ENCODE peak calls at places on chromosome 7, in ten cellular contexts. One of them, this sample, is unnamed.
A peak's percentile ranks its signal among the peaks of the same experiment; 100 is the strongest.

GRCh38 chr7:84548366-84549085 is 353.9 kb upstream of the SEMA3A start:
- DNase-seq in cardiac muscle cell: peak; percentile 25
- DNase-seq in fibroblast of pulmonary artery: peak; percentile 26
- DNase-seq in CD8-positive, alpha-beta T cell: no peak
- DNase-seq in epithelial cell of esophagus: no peak
- DNase-seq in AG04450: no peak
- DNase-seq in lower lobe of right lung: no peak
- DNase-seq in A673: peak; percentile 26
- DNase-seq in brain microvascular endothelial cell: peak; percentile 22
- DNase-seq in stomach: no peak
- DNase-seq in this sample: no peak

GRCh38 chr7:5334671-5335070 is 51.9 kb downstream of the SLC29A4 start:
- DNase-seq in brain microvascular endothelial cell: no peak
- DNase-seq in lower lobe of right lung: no peak
- DNase-seq in CD8-positive, alpha-beta T cell: no peak
- DNase-seq in AG04450: no peak
- DNase-seq in cardiac muscle cell: no peak
- DNase-seq in A673: no peak
- DNase-seq in fibroblast of pulmonary artery: no peak
- DNase-seq in stomach: no peak
- DNase-seq in epithelial cell of esophagus: no peak
- DNase-seq in this sample: no peak

GRCh38 chr7:16698200-16698910 is 52.4 kb downstream of the BZW2 start:
- DNase-seq in fibroblast of pulmonary artery: peak; percentile 23
- DNase-seq in brain microvascular endothelial cell: no peak
- DNase-seq in A673: no peak
- DNase-seq in epithelial cell of esophagus: no peak
- DNase-seq in stomach: no peak
- DNase-seq in cardiac muscle cell: no peak
- DNase-seq in CD8-positive, alpha-beta T cell: no peak
- DNase-seq in lower lobe of right lung: no peak
- DNase-seq in AG04450: no peak
- DNase-seq in this sample: no peak

GRCh38 chr7:6725003-6725402 is 18.3 kb upstream of the ZNF12 start:
- DNase-seq in CD8-positive, alpha-beta T cell: no peak
- DNase-seq in A673: no peak
- DNase-seq in stomach: no peak
- DNase-seq in cardiac muscle cell: no peak
- DNase-seq in AG04450: no peak
- DNase-seq in epithelial cell of esophagus: no peak
- DNase-seq in brain microvascular endothelial cell: no peak
- DNase-seq in fibroblast of pulmonary artery: no peak
- DNase-seq in lower lobe of right lung: peak; percentile 60
- DNase-seq in this sample: no peak

GRCh38 chr7:64872809-64873500 is 30.1 kb upstream of the ZNF273 start:
- DNase-seq in lower lobe of right lung: no peak
- DNase-seq in cardiac muscle cell: no peak
- DNase-seq in brain microvascular endothelial cell: no peak
- DNase-seq in fibroblast of pulmonary artery: no peak
- DNase-seq in stomach: peak; percentile 1
- DNase-seq in CD8-positive, alpha-beta T cell: no peak
- DNase-seq in A673: no peak
- DNase-seq in epithelial cell of esophagus: no peak
- DNase-seq in AG04450: no peak
- DNase-seq in this sample: no peak

GRCh38 chr7:21568762-21569161 is 25.9 kb downstream of the DNAH11 start:
- DNase-seq in stomach: no peak
- DNase-seq in brain microvascular endothelial cell: no peak
- DNase-seq in A673: peak; percentile 27
- DNase-seq in fibroblast of pulmonary artery: peak; percentile 15
- DNase-seq in AG04450: no peak
- DNase-seq in epithelial cell of esophagus: no peak
- DNase-seq in cardiac muscle cell: peak; percentile 22
- DNase-seq in lower lobe of right lung: no peak
- DNase-seq in CD8-positive, alpha-beta T cell: no peak
- DNase-seq in this sample: no peak

GRCh38 chr7:139620676-139621344 is 97.3 kb downstream of the CLEC2L start:
- DNase-seq in A673: peak; percentile 38
- DNase-seq in AG04450: no peak
- DNase-seq in CD8-positive, alpha-beta T cell: peak; percentile 24
- DNase-seq in lower lobe of right lung: no peak
- DNase-seq in fibroblast of pulmonary artery: peak; percentile 34
- DNase-seq in stomach: peak; percentile 44
- DNase-seq in epithelial cell of esophagus: peak; percentile 62
- DNase-seq in brain microvascular endothelial cell: no peak
- DNase-seq in cardiac muscle cell: peak; percentile 48
- DNase-seq in this sample: peak; percentile 31

GRCh38 chr7:18866359-18867036 is 250.9 kb downstream of the TWIST1 start:
- DNase-seq in AG04450: peak; percentile 98
- DNase-seq in CD8-positive, alpha-beta T cell: no peak
- DNase-seq in epithelial cell of esophagus: peak; percentile 100
- DNase-seq in fibroblast of pulmonary artery: peak; percentile 100
- DNase-seq in brain microvascular endothelial cell: peak; percentile 99
- DNase-seq in A673: peak; percentile 86
- DNase-seq in cardiac muscle cell: no peak
- DNase-seq in lower lobe of right lung: no peak
- DNase-seq in stomach: no peak
- DNase-seq in this sample: peak; percentile 71

GRCh38 chr7:102896585-102896984 is 16.2 kb upstream of the LRRC17 start:
- DNase-seq in stomach: no peak
- DNase-seq in A673: no peak
- DNase-seq in fibroblast of pulmonary artery: no peak
- DNase-seq in AG04450: no peak
- DNase-seq in cardiac muscle cell: no peak
- DNase-seq in epithelial cell of esophagus: no peak
- DNase-seq in lower lobe of right lung: no peak
- DNase-seq in CD8-positive, alpha-beta T cell: no peak
- DNase-seq in brain microvascular endothelial cell: no peak
- DNase-seq in this sample: no peak

GRCh38 chr7:155154586-155154985 is 84.5 kb downstream of the HTR5A start:
- DNase-seq in CD8-positive, alpha-beta T cell: no peak
- DNase-seq in lower lobe of right lung: no peak
- DNase-seq in brain microvascular endothelial cell: no peak
- DNase-seq in stomach: no peak
- DNase-seq in fibroblast of pulmonary artery: no peak
- DNase-seq in A673: no peak
- DNase-seq in AG04450: no peak
- DNase-seq in epithelial cell of esophagus: no peak
- DNase-seq in cardiac muscle cell: no peak
- DNase-seq in this sample: no peak

GRCh38 chr7:107995184-107996071 is 7.5 kb downstream of the LAMB1 start:
- DNase-seq in stomach: no peak
- DNase-seq in lower lobe of right lung: no peak
- DNase-seq in CD8-positive, alpha-beta T cell: no peak
- DNase-seq in cardiac muscle cell: peak; percentile 57
- DNase-seq in epithelial cell of esophagus: peak; percentile 69
- DNase-seq in A673: peak; percentile 98
- DNase-seq in brain microvascular endothelial cell: peak; percentile 97
- DNase-seq in AG04450: no peak
- DNase-seq in fibroblast of pulmonary artery: peak; percentile 90
- DNase-seq in this sample: no peak

DNA sequence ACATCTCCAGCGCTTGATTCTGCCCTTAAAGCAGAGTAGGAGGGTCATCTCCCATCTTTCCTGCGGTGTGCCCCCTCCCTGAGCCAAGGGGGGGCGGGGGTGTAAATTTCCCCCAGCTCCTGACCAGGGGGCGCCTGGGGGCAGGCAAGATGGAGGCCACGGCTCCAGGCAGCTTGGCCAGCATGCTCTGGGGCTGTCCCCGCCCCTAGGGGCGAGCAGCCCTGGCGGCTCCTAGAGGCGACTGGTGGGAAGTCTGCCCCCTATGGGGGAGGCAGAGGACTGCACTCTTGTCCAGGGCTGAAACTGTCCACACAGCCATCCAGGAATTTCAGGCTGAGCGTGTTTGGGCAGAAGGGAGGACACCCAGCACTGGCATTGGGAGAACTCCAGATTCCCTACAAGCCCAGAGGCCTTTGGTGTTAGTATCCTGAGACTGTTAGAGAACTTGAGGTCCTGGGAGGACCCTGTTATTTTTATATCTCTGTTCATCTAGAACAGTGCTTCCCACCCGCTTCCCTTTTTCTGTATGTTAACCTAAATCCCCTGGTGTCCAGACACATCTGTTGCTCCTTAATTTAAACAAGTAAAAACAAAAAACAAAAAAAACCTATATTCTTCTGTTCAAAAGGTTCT is 4.6 kb downstream of the STRA8 start:
- DNase-seq in A673: peak; percentile 24
- DNase-seq in epithelial cell of esophagus: peak; percentile 10
- DNase-seq in stomach: no peak
- DNase-seq in brain microvascular endothelial cell: no peak
- DNase-seq in lower lobe of right lung: no peak
- DNase-seq in fibroblast of pulmonary artery: no peak
- DNase-seq in cardiac muscle cell: no peak
- DNase-seq in CD8-positive, alpha-beta T cell: no peak
- DNase-seq in AG04450: no peak
- DNase-seq in this sample: no peak
- TF ChIP-seq CTCF in A673: peak; percentile 61
- TF ChIP-seq CTCF in epithelial cell of esophagus: peak; percentile 44
- TF ChIP-seq CTCF in stomach: no peak
- TF ChIP-seq CTCF in brain microvascular endothelial cell: peak; percentile 66
- TF ChIP-seq CTCF in lower lobe of right lung: no peak
- TF ChIP-seq CTCF in fibroblast of pulmonary artery: peak; percentile 34
- TF ChIP-seq CTCF in cardiac muscle cell: peak; percentile 37
- TF ChIP-seq CTCF in CD8-positive, alpha-beta T cell: no peak
- TF ChIP-seq CTCF in AG04450: peak; percentile 43
- TF ChIP-seq CTCF in this sample: no peak

GRCh38 chr7:66205736-66206080 is 574 bp downstream of the TPST1 start:
- DNase-seq in CD8-positive, alpha-beta T cell: no peak
- DNase-seq in lower lobe of right lung: no peak
- DNase-seq in A673: no peak
- DNase-seq in AG04450: no peak
- DNase-seq in cardiac muscle cell: no peak
- DNase-seq in brain microvascular endothelial cell: no peak
- DNase-seq in stomach: no peak
- DNase-seq in fibroblast of pulmonary artery: no peak
- DNase-seq in epithelial cell of esophagus: no peak
- DNase-seq in this sample: peak; percentile 28

GRCh38 chr7:66206116-66206908 is 1.2 kb downstream of the TPST1 start:
- DNase-seq in epithelial cell of esophagus: no peak
- DNase-seq in A673: no peak
- DNase-seq in brain microvascular endothelial cell: no peak
- DNase-seq in stomach: no peak
- DNase-seq in AG04450: no peak
- DNase-seq in fibroblast of pulmonary artery: no peak
- DNase-seq in cardiac muscle cell: no peak
- DNase-seq in CD8-positive, alpha-beta T cell: no peak
- DNase-seq in lower lobe of right lung: no peak
- DNase-seq in this sample: no peak

GRCh38 chr7:66204822-66205735 is at the start of gene TPST1:
- DNase-seq in fibroblast of pulmonary artery: peak; percentile 89
- DNase-seq in AG04450: peak; percentile 59
- DNase-seq in lower lobe of right lung: peak; percentile 87
- DNase-seq in stomach: peak; percentile 88
- DNase-seq in brain microvascular endothelial cell: peak; percentile 83
- DNase-seq in cardiac muscle cell: peak; percentile 96
- DNase-seq in A673: peak; percentile 94
- DNase-seq in epithelial cell of esophagus: peak; percentile 78
- DNase-seq in CD8-positive, alpha-beta T cell: peak; percentile 61
- DNase-seq in this sample: peak; percentile 87

GRCh38 chr7:66202380-66202779 is 2.8 kb upstream of the TPST1 start:
- DNase-seq in A673: no peak
- DNase-seq in cardiac muscle cell: no peak
- DNase-seq in lower lobe of right lung: no peak
- DNase-seq in stomach: no peak
- DNase-seq in CD8-positive, alpha-beta T cell: no peak
- DNase-seq in AG04450: no peak
- DNase-seq in epithelial cell of esophagus: no peak
- DNase-seq in fibroblast of pulmonary artery: no peak
- DNase-seq in brain microvascular endothelial cell: no peak
- DNase-seq in this sample: no peak

DNA sequence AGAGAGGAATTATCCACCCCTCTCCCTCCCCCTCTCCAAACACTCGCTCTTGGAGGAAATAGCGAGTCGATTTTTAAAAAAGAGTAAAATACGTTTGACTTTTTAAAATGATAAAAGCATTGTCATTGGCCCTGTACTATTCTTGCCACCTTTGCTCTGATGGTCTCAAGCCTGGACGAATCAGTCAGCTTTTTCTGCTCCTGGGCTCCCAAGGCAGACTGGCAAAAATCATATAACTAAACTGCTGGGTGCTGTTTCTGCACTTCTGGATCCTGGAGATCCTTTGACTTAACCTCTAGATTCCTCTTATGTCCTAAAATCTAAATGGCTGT is 1.7 kb downstream of the TPST1 start:
- DNase-seq in CD8-positive, alpha-beta T cell: no peak
- DNase-seq in lower lobe of right lung: no peak
- DNase-seq in A673: no peak
- DNase-seq in AG04450: no peak
- DNase-seq in epithelial cell of esophagus: no peak
- DNase-seq in stomach: no peak
- DNase-seq in fibroblast of pulmonary artery: no peak
- DNase-seq in cardiac muscle cell: no peak
- DNase-seq in brain microvascular endothelial cell: no peak
- DNase-seq in this sample: no peak
- H3K4me3 ChIP-seq in CD8-positive, alpha-beta T cell: no peak overlapping the region
- H3K4me3 ChIP-seq in lower lobe of right lung: peak overlapping the region; percentile 98
- H3K4me3 ChIP-seq in A673: no peak overlapping the region
- H3K4me3 ChIP-seq in AG04450: peak overlapping the region; percentile 96
- H3K4me3 ChIP-seq in epithelial cell of esophagus: no peak overlapping the region
- H3K4me3 ChIP-seq in stomach: peak overlapping the region; percentile 98
- H3K4me3 ChIP-seq in fibroblast of pulmonary artery: peak overlapping the region; percentile 75
- H3K4me3 ChIP-seq in cardiac muscle cell: no peak overlapping the region
- H3K4me3 ChIP-seq in brain microvascular endothelial cell: peak overlapping the region; percentile 12
- H3K4me3 ChIP-seq in this sample: peak overlapping the region; percentile 65

GRCh38 chr7:144786522-144786921 is 49.3 kb downstream of the TPK1 start:
- DNase-seq in CD8-positive, alpha-beta T cell: no peak
- DNase-seq in epithelial cell of esophagus: peak; percentile 13
- DNase-seq in A673: no peak
- DNase-seq in brain microvascular endothelial cell: no peak
- DNase-seq in fibroblast of pulmonary artery: no peak
- DNase-seq in AG04450: no peak
- DNase-seq in stomach: no peak
- DNase-seq in lower lobe of right lung: no peak
- DNase-seq in cardiac muscle cell: peak; percentile 21
- DNase-seq in this sample: no peak
- TF ChIP-seq CTCF in CD8-positive, alpha-beta T cell: no peak
- TF ChIP-seq CTCF in epithelial cell of esophagus: peak; percentile 41
- TF ChIP-seq CTCF in A673: peak; percentile 31
- TF ChIP-seq CTCF in brain microvascular endothelial cell: peak; percentile 6
- TF ChIP-seq CTCF in fibroblast of pulmonary artery: peak; percentile 9
- TF ChIP-seq CTCF in AG04450: no peak
- TF ChIP-seq CTCF in stomach: no peak
- TF ChIP-seq CTCF in lower lobe of right lung: peak; percentile 20
- TF ChIP-seq CTCF in cardiac muscle cell: peak; percentile 22
- TF ChIP-seq CTCF in this sample: no peak

DNA sequence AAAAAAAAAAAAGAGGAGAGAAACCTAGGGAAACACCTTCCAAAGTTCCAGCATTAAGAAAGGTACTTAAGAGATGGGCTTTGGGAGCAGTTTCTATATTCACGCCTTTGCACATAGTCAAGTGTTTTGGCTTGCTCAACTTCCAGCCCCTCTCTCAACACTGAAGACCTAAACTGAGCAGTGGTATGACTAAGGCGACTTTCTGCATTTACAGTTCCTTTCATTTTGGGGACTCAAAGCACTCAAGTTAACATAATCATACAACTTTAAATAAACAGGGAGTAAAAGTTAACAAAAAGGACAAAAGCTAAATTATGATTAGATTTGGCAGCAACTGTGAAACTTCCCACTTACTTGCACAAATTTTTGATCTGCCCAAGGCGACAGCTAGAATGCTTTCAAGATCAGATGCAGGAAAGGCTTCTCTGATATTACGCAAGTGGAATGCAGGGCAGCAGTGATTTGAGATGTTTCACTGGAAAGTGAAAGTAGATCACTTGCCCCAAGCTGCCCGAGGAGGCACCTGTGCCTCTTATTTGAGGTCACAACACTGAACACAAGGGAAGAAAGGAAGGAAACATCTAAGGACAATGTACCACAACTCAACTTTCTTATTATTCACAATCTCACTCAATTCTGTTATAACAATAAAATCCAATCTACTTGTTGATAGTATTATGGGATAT is 199.5 kb downstream of the SKAP2 start:
- DNase-seq in brain microvascular endothelial cell: no peak
- DNase-seq in fibroblast of pulmonary artery: peak; percentile 26
- DNase-seq in AG04450: no peak
- DNase-seq in cardiac muscle cell: no peak
- DNase-seq in A673: peak; percentile 22
- DNase-seq in CD8-positive, alpha-beta T cell: no peak
- DNase-seq in lower lobe of right lung: no peak
- DNase-seq in stomach: no peak
- DNase-seq in epithelial cell of esophagus: peak; percentile 43
- DNase-seq in this sample: peak; percentile 20
- H3K4me3 ChIP-seq in brain microvascular endothelial cell: no peak overlapping the region
- H3K4me3 ChIP-seq in fibroblast of pulmonary artery: no peak overlapping the region
- H3K4me3 ChIP-seq in AG04450: no peak overlapping the region
- H3K4me3 ChIP-seq in cardiac muscle cell: no peak overlapping the region
- H3K4me3 ChIP-seq in A673: no peak overlapping the region
- H3K4me3 ChIP-seq in CD8-positive, alpha-beta T cell: peak overlapping the region; percentile 6
- H3K4me3 ChIP-seq in lower lobe of right lung: peak overlapping the region; percentile 21
- H3K4me3 ChIP-seq in stomach: peak overlapping the region; percentile 16
- H3K4me3 ChIP-seq in epithelial cell of esophagus: no peak overlapping the region
- H3K4me3 ChIP-seq in this sample: no peak overlapping the region